ENCODE peak calls at places on chromosome 21, in eight cellular contexts. One of them, this sample, is unnamed.

GRCh38 chr21:45379901-45380330 is 25.0 kb upstream of the COL18A1 start:
- DNase-seq in RCC 7860: no peak
- DNase-seq in right lobe of liver: peak
- DNase-seq in amniotic stem cell: no peak
- DNase-seq in GM13977: no peak
- DNase-seq in memory B cell: no peak
- DNase-seq in GM20000: no peak
- DNase-seq in stimulated activated CD8-positive, alpha-beta memory T cell treated with anti-CD3 and anti-CD28 coated beads, Interleukin-15, amount 100 ng/mL, for 4 hours: no peak
- DNase-seq in this sample: no peak

GRCh38 chr21:40925481-40925880 is 78.5 kb upstream of the DSCAM start:
- DNase-seq in RCC 7860: no peak
- DNase-seq in right lobe of liver: no peak
- DNase-seq in amniotic stem cell: no peak
- DNase-seq in GM13977: no peak
- DNase-seq in memory B cell: no peak
- DNase-seq in GM20000: no peak
- DNase-seq in stimulated activated CD8-positive, alpha-beta memory T cell treated with anti-CD3 and anti-CD28 coated beads, Interleukin-15, amount 100 ng/mL, for 4 hours: no peak
- DNase-seq in this sample: no peak

GRCh38 chr21:31343680-31344480 is at the start of gene TIAM1:
- DNase-seq in RCC 7860: no peak
- DNase-seq in right lobe of liver: no peak
- DNase-seq in amniotic stem cell: peak
- DNase-seq in GM13977: no peak
- DNase-seq in memory B cell: no peak
- DNase-seq in GM20000: peak
- DNase-seq in stimulated activated CD8-positive, alpha-beta memory T cell treated with anti-CD3 and anti-CD28 coated beads, Interleukin-15, amount 100 ng/mL, for 4 hours: no peak
- DNase-seq in this sample: no peak

GRCh38 chr21:45152265-45152746 is 77.9 kb downstream of the ADARB1 start:
- DNase-seq in RCC 7860: no peak
- DNase-seq in right lobe of liver: no peak
- DNase-seq in amniotic stem cell: no peak
- DNase-seq in GM13977: peak
- DNase-seq in memory B cell: peak
- DNase-seq in GM20000: peak
- DNase-seq in stimulated activated CD8-positive, alpha-beta memory T cell treated with anti-CD3 and anti-CD28 coated beads, Interleukin-15, amount 100 ng/mL, for 4 hours: peak
- DNase-seq in this sample: peak

GRCh38 chr21:26811031-26811430 is 34.2 kb downstream of the ADAMTS1 start:
- DNase-seq in RCC 7860: no peak
- DNase-seq in right lobe of liver: no peak
- DNase-seq in amniotic stem cell: no peak
- DNase-seq in GM13977: no peak
- DNase-seq in memory B cell: no peak
- DNase-seq in GM20000: no peak
- DNase-seq in stimulated activated CD8-positive, alpha-beta memory T cell treated with anti-CD3 and anti-CD28 coated beads, Interleukin-15, amount 100 ng/mL, for 4 hours: no peak
- DNase-seq in this sample: no peak

GRCh38 chr21:39150316-39150715 is 32.9 kb downstream of the PSMG1 start:
- DNase-seq in RCC 7860: no peak
- DNase-seq in right lobe of liver: no peak
- DNase-seq in amniotic stem cell: no peak
- DNase-seq in GM13977: no peak
- DNase-seq in memory B cell: no peak
- DNase-seq in GM20000: no peak
- DNase-seq in stimulated activated CD8-positive, alpha-beta memory T cell treated with anti-CD3 and anti-CD28 coated beads, Interleukin-15, amount 100 ng/mL, for 4 hours: no peak
- DNase-seq in this sample: no peak

GRCh38 chr21:41054206-41054605 is 113.8 kb upstream of the BACE2 start:
- DNase-seq in RCC 7860: no peak
- DNase-seq in right lobe of liver: no peak
- DNase-seq in amniotic stem cell: no peak
- DNase-seq in GM13977: no peak
- DNase-seq in memory B cell: no peak
- DNase-seq in GM20000: no peak
- DNase-seq in stimulated activated CD8-positive, alpha-beta memory T cell treated with anti-CD3 and anti-CD28 coated beads, Interleukin-15, amount 100 ng/mL, for 4 hours: no peak
- DNase-seq in this sample: no peak

GRCh38 chr21:16013570-16013969 is 283.8 kb downstream of the USP25 start:
- DNase-seq in RCC 7860: no peak
- DNase-seq in right lobe of liver: no peak
- DNase-seq in amniotic stem cell: no peak
- DNase-seq in GM13977: no peak
- DNase-seq in memory B cell: no peak
- DNase-seq in GM20000: no peak
- DNase-seq in stimulated activated CD8-positive, alpha-beta memory T cell treated with anti-CD3 and anti-CD28 coated beads, Interleukin-15, amount 100 ng/mL, for 4 hours: no peak
- DNase-seq in this sample: no peak

GRCh38 chr21:29145837-29146453 is 15.5 kb downstream of the MAP3K7CL start:
- DNase-seq in RCC 7860: no peak
- DNase-seq in right lobe of liver: no peak
- DNase-seq in amniotic stem cell: no peak
- DNase-seq in GM13977: no peak
- DNase-seq in memory B cell: no peak
- DNase-seq in GM20000: no peak
- DNase-seq in stimulated activated CD8-positive, alpha-beta memory T cell treated with anti-CD3 and anti-CD28 coated beads, Interleukin-15, amount 100 ng/mL, for 4 hours: no peak
- DNase-seq in this sample: no peak

GRCh38 chr21:37237346-37237745 is 29.8 kb downstream of the VPS26C start:
- DNase-seq in RCC 7860: no peak
- DNase-seq in right lobe of liver: no peak
- DNase-seq in amniotic stem cell: no peak
- DNase-seq in GM13977: no peak
- DNase-seq in memory B cell: no peak
- DNase-seq in GM20000: no peak
- DNase-seq in stimulated activated CD8-positive, alpha-beta memory T cell treated with anti-CD3 and anti-CD28 coated beads, Interleukin-15, amount 100 ng/mL, for 4 hours: no peak
- DNase-seq in this sample: no peak

GRCh38 chr21:44483288-44484237 is 28.3 kb downstream of the LRRC3 start:
- DNase-seq in RCC 7860: no peak
- DNase-seq in right lobe of liver: peak
- DNase-seq in amniotic stem cell: no peak
- DNase-seq in GM13977: no peak
- DNase-seq in memory B cell: no peak
- DNase-seq in GM20000: no peak
- DNase-seq in stimulated activated CD8-positive, alpha-beta memory T cell treated with anti-CD3 and anti-CD28 coated beads, Interleukin-15, amount 100 ng/mL, for 4 hours: no peak
- DNase-seq in this sample: no peak

GRCh38 chr21:28066051-28066450 is 926.6 kb downstream of the LTN1 start:
- DNase-seq in RCC 7860: no peak
- DNase-seq in right lobe of liver: no peak
- DNase-seq in amniotic stem cell: no peak
- DNase-seq in GM13977: no peak
- DNase-seq in memory B cell: no peak
- DNase-seq in GM20000: no peak
- DNase-seq in stimulated activated CD8-positive, alpha-beta memory T cell treated with anti-CD3 and anti-CD28 coated beads, Interleukin-15, amount 100 ng/mL, for 4 hours: no peak
- DNase-seq in this sample: no peak

GRCh38 chr21:33434770-33435360 is 31.7 kb downstream of the IFNGR2 start:
- DNase-seq in RCC 7860: peak
- DNase-seq in right lobe of liver: no peak
- DNase-seq in amniotic stem cell: peak
- DNase-seq in GM13977: peak
- DNase-seq in memory B cell: peak
- DNase-seq in GM20000: peak
- DNase-seq in stimulated activated CD8-positive, alpha-beta memory T cell treated with anti-CD3 and anti-CD28 coated beads, Interleukin-15, amount 100 ng/mL, for 4 hours: no peak
- DNase-seq in this sample: peak

GRCh38 chr21:28761709-28762356 is 230.8 kb downstream of the LTN1 start:
- DNase-seq in RCC 7860: no peak
- DNase-seq in right lobe of liver: no peak
- DNase-seq in amniotic stem cell: no peak
- DNase-seq in GM13977: no peak
- DNase-seq in memory B cell: no peak
- DNase-seq in GM20000: no peak
- DNase-seq in stimulated activated CD8-positive, alpha-beta memory T cell treated with anti-CD3 and anti-CD28 coated beads, Interleukin-15, amount 100 ng/mL, for 4 hours: no peak
- DNase-seq in this sample: no peak

GRCh38 chr21:45543710-45544448 is 1.6 kb upstream of the SLC19A1 start:
- DNase-seq in RCC 7860: no peak
- DNase-seq in right lobe of liver: peak
- DNase-seq in amniotic stem cell: no peak
- DNase-seq in GM13977: peak
- DNase-seq in memory B cell: no peak
- DNase-seq in GM20000: no peak
- DNase-seq in stimulated activated CD8-positive, alpha-beta memory T cell treated with anti-CD3 and anti-CD28 coated beads, Interleukin-15, amount 100 ng/mL, for 4 hours: no peak
- DNase-seq in this sample: no peak

This sample was measured in GM13976.